ENCODE peak calls at places on chromosomes 6 and 20, in five cellular contexts. Q, D, J, M and X are unnamed samples.

GRCh38 chr6:25925808-25926325 is 4.6 kb downstream of the SLC17A2 start:
- DNase-seq in Q (no peak), D (no peak), J (no peak), M (no peak), X (no peak)

GRCh38 chr6:106799008-106799952 is 169.9 kb downstream of the QRSL1 start:
- DNase-seq in Q (no peak), D (no peak), J (no peak), M (no peak), X (no peak)

GRCh38 chr6:109524129-109524528 is 41.1 kb upstream of the ZBTB24 start:
- DNase-seq in Q (no peak), D (no peak), J (no peak), M (no peak), X (no peak)

GRCh38 chr6:53322188-53323029 is 26.3 kb downstream of the ELOVL5 start:
- DNase-seq in Q (no peak), D (peak), J (no peak), M (no peak), X (no peak)

GRCh38 chr20:1467355-1468116 is 887 bp upstream of the NSFL1C start:
- DNase-seq in Q (no peak), D (peak), J (no peak), M (no peak), X (peak)

GRCh38 chr6:54194067-54194466 is 82.8 kb downstream of the MLIP start:
- DNase-seq in Q (no peak), D (no peak), J (no peak), M (no peak), X (no peak)

GRCh38 chr6:169076240-169076639 is 177.4 kb downstream of the THBS2 start:
- DNase-seq in Q (no peak), D (no peak), J (no peak), M (no peak), X (no peak)

GRCh38 chr6:112153926-112154621 is 66.7 kb downstream of the FAM229B start:
- DNase-seq in Q (no peak), D (peak), J (no peak), M (no peak), X (no peak)

GRCh38 chr6:145245119-145245518 is 490.2 kb downstream of the EPM2A start:
- DNase-seq in Q (no peak), D (peak), J (no peak), M (no peak), X (no peak)

GRCh38 chr6:71220466-71220865 is 68.1 kb upstream of the OGFRL1 start:
- DNase-seq in Q (no peak), D (peak), J (no peak), M (no peak), X (no peak)

GRCh38 chr6:33622456-33623431 is 1.6 kb downstream of the ITPR3 start:
- DNase-seq in Q (peak), D (peak), J (no peak), M (no peak), X (peak)

GRCh38 chr6:119313937-119314893 is 35.3 kb downstream of the MAN1A1 start:
- DNase-seq in Q (no peak), D (no peak), J (no peak), M (no peak), X (peak)

GRCh38 chr20:62325172-62325905 is 22.5 kb downstream of the ADRM1 start:
- DNase-seq in Q (no peak), D (no peak), J (no peak), M (no peak), X (no peak)

GRCh38 chr20:19913927-19914614 is 103.1 kb upstream of the NAA20 start:
- DNase-seq in Q (peak), D (peak), J (no peak), M (no peak), X (no peak)

GRCh38 chr6:145017516-145017915 is 717.8 kb downstream of the EPM2A start:
- DNase-seq in Q (no peak), D (no peak), J (no peak), M (no peak), X (no peak)

GRCh38 chr20:52785678-52786077 is 186.5 kb upstream of the TSHZ2 start:
- DNase-seq in Q (no peak), D (no peak), J (no peak), M (no peak), X (no peak)

GRCh38 chr6:34120953-34121675 is 24.8 kb downstream of the GRM4 start:
- DNase-seq in Q (no peak), D (no peak), J (no peak), M (no peak), X (no peak)

GRCh38 chr20:17557675-17558006 is 12.2 kb upstream of the DSTN start:
- DNase-seq in Q (no peak), D (no peak), J (no peak), M (no peak), X (no peak)

GRCh38 chr20:61979090-61979489 is 86.6 kb downstream of the TAF4 start:
- DNase-seq in Q (no peak), D (no peak), J (no peak), M (no peak), X (no peak)

GRCh38 chr20:46406986-46407670 is 713 bp upstream of the ELMO2 start:
- DNase-seq in Q (peak), D (peak), J (peak), M (peak), X (peak)

GRCh38 chr20:45433316-45433715 is 17.4 kb downstream of the PIGT start:
- DNase-seq in Q (no peak), D (no peak), J (no peak), M (no peak), X (no peak)

GRCh38 chr6:37705239-37706051 is 7.8 kb upstream of the MDGA1 start:
- DNase-seq in Q (peak), D (peak), J (peak), M (no peak), X (peak)

GRCh38 chr6:150883521-150883920 is 18.0 kb downstream of the MTHFD1L start:
- DNase-seq in Q (no peak), D (no peak), J (no peak), M (no peak), X (no peak)